ENCODE peak calls at places on chromosomes 1 and 21, in five cellular contexts. U is upper lobe of left lung; N is islet precursor cell; P is stimulated activated CD8-positive, alpha-beta memory T cell treated with anti-CD3 and anti-CD28 coated beads, Interleukin-4, amount 100 ng/mL, for 4 hours; Z is HT1080. G is an unnamed sample.

GRCh38 chr1:66943361-66943969 is 18.7 kb downstream of the MIER1 start:
- DNase-seq in U (no peak), N (no peak), P (no peak), Z (no peak), G (no peak)

GRCh38 chr1:99764439-99764838 is 2.0 kb downstream of the FRRS1 start:
- DNase-seq in U (no peak), N (no peak), P (no peak), Z (no peak), G (no peak)

GRCh38 chr1:183633676-183634343 is 1.8 kb downstream of the ARPC5 start:
- DNase-seq in U (no peak), N (peak), P (no peak), Z (peak), G (peak)

GRCh38 chr1:156882543-156882942 is 11.0 kb upstream of the PEAR1 start:
- DNase-seq in U (no peak), N (no peak), P (no peak), Z (no peak), G (no peak)

GRCh38 chr1:27672750-27673112 is 739 bp upstream of the IFI6 start:
- DNase-seq in U (no peak), N (no peak), P (no peak), Z (peak), G (no peak)

GRCh38 chr1:204420039-204421004 is 8.7 kb upstream of the PPP1R15B start:
- DNase-seq in U (no peak), N (peak), P (no peak), Z (no peak), G (no peak)

GRCh38 chr1:11731719-11732283 is 4.1 kb upstream of the AGTRAP start:
- DNase-seq in U (peak), N (peak), P (no peak), Z (no peak), G (peak)

GRCh38 chr1:218711884-218712674 is 366.9 kb downstream of the TGFB2 start:
- DNase-seq in U (no peak), N (no peak), P (no peak), Z (peak), G (no peak)

GRCh38 chr1:201917362-201918033 is 28.8 kb downstream of the SHISA4 start:
- DNase-seq in U (peak), N (no peak), P (no peak), Z (peak), G (no peak)

GRCh38 chr1:185681034-185681633 is 53.1 kb upstream of the HMCN1 start:
- DNase-seq in U (no peak), N (peak), P (no peak), Z (peak), G (peak)

GRCh38 chr1:145895471-145895870 is 9.8 kb upstream of the ANKRD35 start:
- DNase-seq in U (no peak), N (no peak), P (no peak), Z (no peak), G (no peak)

GRCh38 chr1:27785763-27786162 is 12.7 kb downstream of the STX12 start:
- DNase-seq in U (peak), N (peak), P (no peak), Z (peak), G (no peak)

GRCh38 chr1:87439821-87440220 is 111.1 kb downstream of the LMO4 start:
- DNase-seq in U (no peak), N (no peak), P (no peak), Z (no peak), G (no peak)

GRCh38 chr21:45412909-45413581 is 8.1 kb downstream of the COL18A1 start:
- DNase-seq in U (no peak), N (peak), P (no peak), Z (no peak), G (no peak)

GRCh38 chr1:236149696-236150228 is 7.4 kb downstream of the GPR137B start:
- DNase-seq in U (no peak), N (no peak), P (no peak), Z (no peak), G (no peak)

GRCh38 chr1:23376890-23377811 is 7.5 kb upstream of the ZNF436 start:
- DNase-seq in U (no peak), N (no peak), P (no peak), Z (peak), G (no peak)

GRCh38 chr1:50109647-50110075 is 941 bp downstream of the ELAVL4 start:
- DNase-seq in U (no peak), N (no peak), P (no peak), Z (no peak), G (no peak)

GRCh38 chr1:151993084-151993733 is 450 bp downstream of the S100A10 start:
- DNase-seq in U (peak), N (no peak), P (no peak), Z (no peak), G (no peak)

GRCh38 chr1:12275370-12275769 is 45.5 kb downstream of the VPS13D start:
- DNase-seq in U (no peak), N (peak), P (no peak), Z (peak), G (peak)

GRCh38 chr1:78078358-78078757 is 32.6 kb downstream of the GIPC2 start:
- DNase-seq in U (no peak), N (no peak), P (no peak), Z (no peak), G (no peak)

GRCh38 chr1:28441674-28442073 is 64.2 kb upstream of the RCC1 start:
- DNase-seq in U (no peak), N (no peak), P (no peak), Z (no peak), G (no peak)

GRCh38 chr1:103123321-103123720 is 15.0 kb upstream of the COL11A1 start:
- DNase-seq in U (no peak), N (no peak), P (no peak), Z (no peak), G (no peak)

GRCh38 chr1:15837931-15838330 is 9.6 kb upstream of the SPEN start:
- DNase-seq in U (no peak), N (no peak), P (no peak), Z (no peak), G (no peak)

GRCh38 chr1:236451796-236452373 is 57.8 kb downstream of the EDARADD start:
- DNase-seq in U (no peak), N (peak), P (peak), Z (peak), G (peak)

GRCh38 chr1:202618387-202619022 is 91.7 kb downstream of the SYT2 start:
- DNase-seq in U (no peak), N (no peak), P (no peak), Z (peak), G (peak)

G was measured in Kasumi-1.